ENCODE peak calls at places on chromosomes 13 and 19, in four cellular contexts. One of them, this sample, is unnamed. For H3K27me3, the result is how much of the 10 kb centered on the place peaks cover.

GRCh38 chr19:29075149-29075548 is 137.8 kb downstream of the UQCRFS1 start:
- DNase-seq in neural progenitor cell: no peak
- DNase-seq in RWPE2: no peak
- DNase-seq in body of pancreas: no peak
- DNase-seq in this sample: no peak

GRCh38 chr19:10260141-10260584 is 8.1 kb downstream of the MRPL4 start:
- DNase-seq in neural progenitor cell: no peak
- DNase-seq in RWPE2: peak
- DNase-seq in body of pancreas: no peak
- DNase-seq in this sample: peak

GRCh38 chr13:89695343-89696257 is 1651.9 kb upstream of the MIR17HG start:
- DNase-seq in neural progenitor cell: peak
- DNase-seq in RWPE2: no peak
- DNase-seq in body of pancreas: peak
- DNase-seq in this sample: peak

GRCh38 chr19:33444993-33445751 is 71.7 kb downstream of the CEBPG start:
- DNase-seq in neural progenitor cell: no peak
- DNase-seq in RWPE2: peak
- DNase-seq in body of pancreas: no peak
- DNase-seq in this sample: no peak

GRCh38 chr19:49592486-49593232 is 1.7 kb downstream of the PRR12 start:
- DNase-seq in neural progenitor cell: peak
- DNase-seq in RWPE2: no peak
- DNase-seq in body of pancreas: peak
- DNase-seq in this sample: no peak

GRCh38 chr13:74129500-74130144 is 4.6 kb downstream of the KLF12 start:
- DNase-seq in neural progenitor cell: no peak
- DNase-seq in RWPE2: no peak
- DNase-seq in body of pancreas: no peak
- DNase-seq in this sample: no peak

GRCh38 chr13:102561933-102562332 is 34.9 kb upstream of the TPP2 start:
- DNase-seq in neural progenitor cell: no peak
- DNase-seq in RWPE2: no peak
- DNase-seq in body of pancreas: no peak
- DNase-seq in this sample: no peak

GRCh38 chr19:35295792-35296462 is 4.0 kb downstream of the MAG start:
- DNase-seq in neural progenitor cell: no peak
- DNase-seq in RWPE2: no peak
- DNase-seq in body of pancreas: no peak
- DNase-seq in this sample: no peak

GRCh38 chr13:50389726-50390125 is 374.5 kb downstream of the KCNRG start:
- DNase-seq in neural progenitor cell: no peak
- DNase-seq in RWPE2: no peak
- DNase-seq in body of pancreas: peak
- DNase-seq in this sample: no peak

GRCh38 chr13:40813662-40814454 is 24.4 kb downstream of the SLC25A15 start:
- DNase-seq in neural progenitor cell: peak
- DNase-seq in RWPE2: no peak
- DNase-seq in body of pancreas: peak
- DNase-seq in this sample: no peak

GRCh38 chr13:33087091-33087490 is 70.9 kb downstream of the KL start:
- DNase-seq in neural progenitor cell: no peak
- DNase-seq in RWPE2: no peak
- DNase-seq in body of pancreas: no peak
- DNase-seq in this sample: no peak

GRCh38 chr19:58325623-58326022 is 1.2 kb upstream of the ZSCAN22 start:
- DNase-seq in neural progenitor cell: no peak
- DNase-seq in RWPE2: no peak
- DNase-seq in body of pancreas: no peak
- DNase-seq in this sample: no peak

GRCh38 chr13:79794936-79795335 is 314.0 kb downstream of the NDFIP2 start:
- DNase-seq in neural progenitor cell: no peak
- DNase-seq in RWPE2: no peak
- DNase-seq in body of pancreas: no peak
- DNase-seq in this sample: no peak

GRCh38 chr19:11657307-11657706 is 60.0 kb downstream of the ZNF627 start:
- DNase-seq in neural progenitor cell: no peak
- DNase-seq in RWPE2: no peak
- DNase-seq in body of pancreas: no peak
- DNase-seq in this sample: no peak

GRCh38 chr13:24931450-24932217 is 164.3 kb upstream of the PABPC3 start:
- DNase-seq in neural progenitor cell: peak
- DNase-seq in RWPE2: no peak
- DNase-seq in body of pancreas: no peak
- DNase-seq in this sample: no peak
- H3K4me3 ChIP-seq in neural progenitor cell: peak
- H3K4me3 ChIP-seq in RWPE2: no peak
- H3K4me3 ChIP-seq in body of pancreas: no peak
- H3K4me3 ChIP-seq in this sample: peak

GRCh38 chr13:100658363-100658762 is 16.2 kb downstream of the TMTC4 start:
- DNase-seq in neural progenitor cell: no peak
- DNase-seq in RWPE2: no peak
- DNase-seq in body of pancreas: no peak
- DNase-seq in this sample: no peak
- H3K27ac ChIP-seq in neural progenitor cell: no peak
- H3K27ac ChIP-seq in RWPE2: no peak
- H3K27ac ChIP-seq in body of pancreas: no peak
- H3K27ac ChIP-seq in this sample: no peak

DNA sequence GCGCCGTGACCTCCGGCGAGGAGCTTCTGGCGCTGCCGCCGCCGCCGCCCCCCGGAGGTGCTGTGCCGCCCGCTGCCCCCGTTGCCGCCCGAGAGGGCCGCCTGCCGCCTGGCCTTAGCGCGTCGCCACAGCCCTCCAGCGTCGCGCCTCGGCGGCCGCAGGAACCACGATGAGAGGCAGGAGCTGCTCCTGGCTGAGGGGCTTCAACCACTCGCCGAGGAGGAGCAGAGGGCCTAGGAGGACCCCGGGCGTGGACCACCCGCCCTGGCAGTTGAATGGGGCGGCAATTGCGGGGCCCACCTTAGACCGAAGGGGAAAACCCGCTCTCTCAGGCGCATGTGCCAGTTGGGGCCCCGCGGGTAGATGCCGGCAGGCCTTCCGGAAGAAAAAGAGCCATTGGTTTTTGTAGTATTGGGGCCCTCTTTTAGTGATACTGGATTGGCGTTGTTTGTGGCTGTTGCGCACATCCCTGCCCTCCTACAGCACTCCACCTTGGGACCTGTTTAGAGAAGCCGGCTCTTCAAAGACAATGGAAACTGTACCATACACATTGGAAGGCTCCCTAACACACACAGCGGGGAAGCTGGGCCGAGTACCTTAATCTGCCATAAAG is 4.8 kb downstream of the PDX1 start:
- DNase-seq in neural progenitor cell: peak
- DNase-seq in RWPE2: no peak
- DNase-seq in body of pancreas: no peak
- DNase-seq in this sample: no peak
- H3K27me3 ChIP-seq in neural progenitor cell: half or more
- H3K27me3 ChIP-seq in RWPE2: half or more
- H3K27me3 ChIP-seq in body of pancreas: under half
- H3K27me3 ChIP-seq in this sample: half or more

DNA sequence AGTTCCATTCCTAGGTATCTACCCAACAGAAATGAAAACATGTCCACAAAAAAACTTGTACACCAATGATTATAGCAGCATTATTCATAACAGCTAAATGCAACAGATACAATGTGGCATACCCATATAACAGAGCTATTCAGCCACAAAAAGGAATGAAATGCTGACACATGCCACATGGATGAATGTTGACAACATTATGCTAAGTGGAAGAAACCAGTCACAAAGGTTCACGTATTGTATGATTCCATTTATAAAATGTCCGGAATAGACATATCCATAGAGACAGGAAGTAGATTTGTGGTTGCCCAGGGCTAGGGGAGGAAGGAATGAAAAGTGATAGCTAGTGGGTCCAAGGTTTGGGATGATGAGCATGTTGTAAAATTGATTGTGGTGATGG is 10.8 kb downstream of the CRYL1 start:
- DNase-seq in neural progenitor cell: no peak
- DNase-seq in RWPE2: no peak
- DNase-seq in body of pancreas: no peak
- DNase-seq in this sample: no peak
- H3K4me3 ChIP-seq in neural progenitor cell: no peak
- H3K4me3 ChIP-seq in RWPE2: no peak
- H3K4me3 ChIP-seq in body of pancreas: no peak
- H3K4me3 ChIP-seq in this sample: no peak

GRCh38 chr19:1841209-1841924 is 6.9 kb downstream of the REXO1 start:
- DNase-seq in neural progenitor cell: no peak
- DNase-seq in RWPE2: no peak
- DNase-seq in body of pancreas: no peak
- DNase-seq in this sample: no peak

GRCh38 chr19:1839658-1840540 is 8.4 kb downstream of the REXO1 start:
- DNase-seq in neural progenitor cell: no peak
- DNase-seq in RWPE2: no peak
- DNase-seq in body of pancreas: no peak
- DNase-seq in this sample: no peak

GRCh38 chr19:1843116-1843515 is 5.2 kb downstream of the REXO1 start:
- DNase-seq in neural progenitor cell: no peak
- DNase-seq in RWPE2: no peak
- DNase-seq in body of pancreas: no peak
- DNase-seq in this sample: no peak

GRCh38 chr19:1837625-1838105 is 10.6 kb downstream of the REXO1 start:
- DNase-seq in neural progenitor cell: peak
- DNase-seq in RWPE2: no peak
- DNase-seq in body of pancreas: peak
- DNase-seq in this sample: peak

DNA sequence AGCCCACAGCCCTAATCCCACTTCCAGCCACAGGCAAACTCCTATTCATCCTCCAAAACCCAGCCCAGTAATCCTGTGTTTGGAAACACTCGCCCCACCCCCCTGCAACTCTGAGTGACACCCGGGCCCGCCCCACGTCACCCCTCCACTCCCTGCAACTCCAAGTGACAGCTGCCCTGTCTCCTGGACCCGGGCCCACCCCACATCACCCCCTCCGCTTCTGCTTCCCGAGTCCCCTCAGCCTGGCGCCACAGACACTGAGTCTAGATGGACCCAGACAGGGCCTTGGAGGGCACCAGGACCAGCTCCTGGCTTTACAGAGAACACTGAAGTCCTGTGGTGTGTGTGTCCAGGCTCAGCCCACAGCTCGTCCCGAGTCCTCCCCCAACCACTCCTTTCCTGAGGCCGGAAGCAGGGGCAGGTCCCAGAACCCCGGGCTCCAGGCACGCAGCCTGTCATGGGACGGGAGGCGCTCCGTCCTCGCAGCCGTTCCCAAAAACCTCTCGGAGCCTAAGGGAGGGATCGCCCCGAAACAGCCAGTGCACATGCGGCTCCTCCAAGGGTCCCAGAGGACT is 7.7 kb downstream of the REXO1 start:
- DNase-seq in neural progenitor cell: peak
- DNase-seq in RWPE2: no peak
- DNase-seq in body of pancreas: no peak
- DNase-seq in this sample: no peak
- H3K27ac ChIP-seq in neural progenitor cell: peak
- H3K27ac ChIP-seq in RWPE2: no peak
- H3K27ac ChIP-seq in body of pancreas: no peak
- H3K27ac ChIP-seq in this sample: no peak

GRCh38 chr19:39927524-39928356 is 6.7 kb downstream of the FCGBP start:
- DNase-seq in neural progenitor cell: no peak
- DNase-seq in RWPE2: no peak
- DNase-seq in body of pancreas: no peak
- DNase-seq in this sample: peak
- H3K27me3 ChIP-seq in neural progenitor cell: under half
- H3K27me3 ChIP-seq in RWPE2: under half
- H3K27me3 ChIP-seq in body of pancreas: under half
- H3K27me3 ChIP-seq in this sample: under half

GRCh38 chr19:7801020-7801570 is 28.9 kb upstream of the EVI5L start:
- DNase-seq in neural progenitor cell: no peak
- DNase-seq in RWPE2: no peak
- DNase-seq in body of pancreas: no peak
- DNase-seq in this sample: no peak

GRCh38 chr19:7795555-7796161 is 32.6 kb downstream of the CLEC4M start:
- DNase-seq in neural progenitor cell: no peak
- DNase-seq in RWPE2: no peak
- DNase-seq in body of pancreas: no peak
- DNase-seq in this sample: no peak

DNA sequence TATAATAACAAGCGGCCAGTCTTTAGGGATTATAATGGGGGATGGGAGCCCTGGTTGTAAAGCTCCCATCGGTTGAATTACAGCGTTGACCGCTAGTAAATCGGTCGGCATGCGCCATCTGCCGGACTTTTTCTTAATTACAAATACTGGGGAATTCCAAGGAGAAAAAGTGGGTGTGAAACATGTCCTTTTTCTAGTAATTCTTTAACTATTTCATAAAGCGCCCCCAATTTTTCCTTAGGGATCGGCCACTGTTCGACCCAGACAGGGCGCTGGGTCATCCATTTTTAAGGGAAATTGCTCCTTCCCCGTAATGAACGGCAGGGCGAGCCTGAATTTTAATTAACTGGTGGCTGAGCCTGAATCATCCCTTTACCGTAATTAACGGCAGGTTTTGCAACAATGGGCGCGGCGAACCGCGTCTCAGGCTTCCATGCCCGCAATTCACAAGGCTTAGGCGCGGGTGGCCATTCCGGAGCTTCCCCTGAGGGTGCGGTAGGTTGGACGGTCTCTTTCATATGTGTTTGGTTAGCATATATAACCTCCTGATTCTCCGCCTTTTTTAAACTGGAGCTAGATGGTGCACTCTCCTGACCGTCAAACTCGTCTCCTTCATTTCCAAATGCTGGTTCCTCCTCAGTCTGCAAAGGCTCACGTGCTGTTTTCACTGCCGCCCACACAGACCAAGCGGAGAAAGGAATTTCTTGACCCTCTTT is 30.2 kb upstream of the EVI5L start:
- DNase-seq in neural progenitor cell: peak
- DNase-seq in RWPE2: no peak
- DNase-seq in body of pancreas: peak
- DNase-seq in this sample: peak
- H3K4me3 ChIP-seq in neural progenitor cell: peak
- H3K4me3 ChIP-seq in RWPE2: peak
- H3K4me3 ChIP-seq in body of pancreas: no peak
- H3K4me3 ChIP-seq in this sample: peak

GRCh38 chr19:47172666-47173455 is 42.2 kb downstream of the SAE1 start:
- DNase-seq in neural progenitor cell: no peak
- DNase-seq in RWPE2: no peak
- DNase-seq in body of pancreas: no peak
- DNase-seq in this sample: no peak
- H3K27ac ChIP-seq in neural progenitor cell: no peak
- H3K27ac ChIP-seq in RWPE2: no peak
- H3K27ac ChIP-seq in body of pancreas: no peak
- H3K27ac ChIP-seq in this sample: no peak

GRCh38 chr13:31890946-31891345 is 140.6 kb upstream of the FRY start:
- DNase-seq in neural progenitor cell: no peak
- DNase-seq in RWPE2: no peak
- DNase-seq in body of pancreas: no peak
- DNase-seq in this sample: no peak
- H3K27me3 ChIP-seq in neural progenitor cell: under half
- H3K27me3 ChIP-seq in RWPE2: under half
- H3K27me3 ChIP-seq in body of pancreas: under half
- H3K27me3 ChIP-seq in this sample: under half

This sample was measured in stomach.